ENCODE peak calls at places on chromosomes 13 and 19, in seven cellular contexts. One of them, this sample, is unnamed.

GRCh38 chr19:5742051-5742450 is 21.6 kb downstream of the CATSPERD start:
- DNase-seq in activated CD4-positive, alpha-beta T cell treated with anti-CD3 and anti-CD28 coated beads, Interleukin-2, amount 10 ng/mL, durations not matched to agents 7 days and 5 days: no peak
- DNase-seq in NCI-H2029 treated with DMSO at 0.1 percent for 48 hours: no peak
- DNase-seq in stimulated activated CD4-positive, alpha-beta T cell treated with anti-CD3 and anti-CD28 coated beads, Interleukin-15, amount 100 ng/mL, for 1 hour: no peak
- DNase-seq in tibial artery: no peak
- DNase-seq in stimulated activated CD8-positive, alpha-beta memory T cell treated with anti-CD3 and anti-CD28 coated beads, Interleukin-7, amount 100 ng/mL, for 24 hours: no peak
- DNase-seq in fibroblast of the aortic adventitia: no peak
- DNase-seq in this sample: no peak

GRCh38 chr19:50639121-50640112 is at the start of gene SYT3:
- DNase-seq in activated CD4-positive, alpha-beta T cell treated with anti-CD3 and anti-CD28 coated beads, Interleukin-2, amount 10 ng/mL, durations not matched to agents 7 days and 5 days: no peak
- DNase-seq in NCI-H2029 treated with DMSO at 0.1 percent for 48 hours: no peak
- DNase-seq in stimulated activated CD4-positive, alpha-beta T cell treated with anti-CD3 and anti-CD28 coated beads, Interleukin-15, amount 100 ng/mL, for 1 hour: peak; percentile 36
- DNase-seq in tibial artery: no peak
- DNase-seq in stimulated activated CD8-positive, alpha-beta memory T cell treated with anti-CD3 and anti-CD28 coated beads, Interleukin-7, amount 100 ng/mL, for 24 hours: peak; percentile 14
- DNase-seq in fibroblast of the aortic adventitia: peak; percentile 18
- DNase-seq in this sample: peak; percentile 71

GRCh38 chr19:2788237-2788636 is 2.9 kb downstream of the THOP1 start:
- DNase-seq in activated CD4-positive, alpha-beta T cell treated with anti-CD3 and anti-CD28 coated beads, Interleukin-2, amount 10 ng/mL, durations not matched to agents 7 days and 5 days: no peak
- DNase-seq in NCI-H2029 treated with DMSO at 0.1 percent for 48 hours: no peak
- DNase-seq in stimulated activated CD4-positive, alpha-beta T cell treated with anti-CD3 and anti-CD28 coated beads, Interleukin-15, amount 100 ng/mL, for 1 hour: no peak
- DNase-seq in tibial artery: no peak
- DNase-seq in stimulated activated CD8-positive, alpha-beta memory T cell treated with anti-CD3 and anti-CD28 coated beads, Interleukin-7, amount 100 ng/mL, for 24 hours: no peak
- DNase-seq in fibroblast of the aortic adventitia: no peak
- DNase-seq in this sample: no peak

GRCh38 chr13:114099191-114099590 is 33.2 kb downstream of the RASA3 start:
- DNase-seq in activated CD4-positive, alpha-beta T cell treated with anti-CD3 and anti-CD28 coated beads, Interleukin-2, amount 10 ng/mL, durations not matched to agents 7 days and 5 days: no peak
- DNase-seq in NCI-H2029 treated with DMSO at 0.1 percent for 48 hours: no peak
- DNase-seq in stimulated activated CD4-positive, alpha-beta T cell treated with anti-CD3 and anti-CD28 coated beads, Interleukin-15, amount 100 ng/mL, for 1 hour: no peak
- DNase-seq in tibial artery: peak; percentile 87
- DNase-seq in stimulated activated CD8-positive, alpha-beta memory T cell treated with anti-CD3 and anti-CD28 coated beads, Interleukin-7, amount 100 ng/mL, for 24 hours: no peak
- DNase-seq in fibroblast of the aortic adventitia: peak; percentile 92
- DNase-seq in this sample: peak; percentile 71

GRCh38 chr13:59770451-59770850 is 393.3 kb downstream of the DIAPH3 start:
- DNase-seq in activated CD4-positive, alpha-beta T cell treated with anti-CD3 and anti-CD28 coated beads, Interleukin-2, amount 10 ng/mL, durations not matched to agents 7 days and 5 days: no peak
- DNase-seq in NCI-H2029 treated with DMSO at 0.1 percent for 48 hours: no peak
- DNase-seq in stimulated activated CD4-positive, alpha-beta T cell treated with anti-CD3 and anti-CD28 coated beads, Interleukin-15, amount 100 ng/mL, for 1 hour: no peak
- DNase-seq in tibial artery: no peak
- DNase-seq in stimulated activated CD8-positive, alpha-beta memory T cell treated with anti-CD3 and anti-CD28 coated beads, Interleukin-7, amount 100 ng/mL, for 24 hours: no peak
- DNase-seq in fibroblast of the aortic adventitia: peak; percentile 8
- DNase-seq in this sample: no peak

GRCh38 chr13:81670048-81670447 is 1329.1 kb upstream of the SPRY2 start:
- DNase-seq in activated CD4-positive, alpha-beta T cell treated with anti-CD3 and anti-CD28 coated beads, Interleukin-2, amount 10 ng/mL, durations not matched to agents 7 days and 5 days: no peak
- DNase-seq in NCI-H2029 treated with DMSO at 0.1 percent for 48 hours: no peak
- DNase-seq in stimulated activated CD4-positive, alpha-beta T cell treated with anti-CD3 and anti-CD28 coated beads, Interleukin-15, amount 100 ng/mL, for 1 hour: no peak
- DNase-seq in tibial artery: no peak
- DNase-seq in stimulated activated CD8-positive, alpha-beta memory T cell treated with anti-CD3 and anti-CD28 coated beads, Interleukin-7, amount 100 ng/mL, for 24 hours: no peak
- DNase-seq in fibroblast of the aortic adventitia: no peak
- DNase-seq in this sample: no peak

GRCh38 chr19:33171916-33172359 is 22.2 kb upstream of the LRP3 start:
- DNase-seq in activated CD4-positive, alpha-beta T cell treated with anti-CD3 and anti-CD28 coated beads, Interleukin-2, amount 10 ng/mL, durations not matched to agents 7 days and 5 days: no peak
- DNase-seq in NCI-H2029 treated with DMSO at 0.1 percent for 48 hours: no peak
- DNase-seq in stimulated activated CD4-positive, alpha-beta T cell treated with anti-CD3 and anti-CD28 coated beads, Interleukin-15, amount 100 ng/mL, for 1 hour: no peak
- DNase-seq in tibial artery: no peak
- DNase-seq in stimulated activated CD8-positive, alpha-beta memory T cell treated with anti-CD3 and anti-CD28 coated beads, Interleukin-7, amount 100 ng/mL, for 24 hours: no peak
- DNase-seq in fibroblast of the aortic adventitia: peak; percentile 44
- DNase-seq in this sample: no peak

GRCh38 chr13:45333973-45334922 is 6.7 kb downstream of the TPT1 start:
- DNase-seq in activated CD4-positive, alpha-beta T cell treated with anti-CD3 and anti-CD28 coated beads, Interleukin-2, amount 10 ng/mL, durations not matched to agents 7 days and 5 days: peak; percentile 67
- DNase-seq in NCI-H2029 treated with DMSO at 0.1 percent for 48 hours: no peak
- DNase-seq in stimulated activated CD4-positive, alpha-beta T cell treated with anti-CD3 and anti-CD28 coated beads, Interleukin-15, amount 100 ng/mL, for 1 hour: no peak
- DNase-seq in tibial artery: no peak
- DNase-seq in stimulated activated CD8-positive, alpha-beta memory T cell treated with anti-CD3 and anti-CD28 coated beads, Interleukin-7, amount 100 ng/mL, for 24 hours: no peak
- DNase-seq in fibroblast of the aortic adventitia: peak; percentile 57
- DNase-seq in this sample: no peak

GRCh38 chr19:11338164-11338563 is 1.3 kb downstream of the RAB3D start:
- DNase-seq in activated CD4-positive, alpha-beta T cell treated with anti-CD3 and anti-CD28 coated beads, Interleukin-2, amount 10 ng/mL, durations not matched to agents 7 days and 5 days: no peak
- DNase-seq in NCI-H2029 treated with DMSO at 0.1 percent for 48 hours: no peak
- DNase-seq in stimulated activated CD4-positive, alpha-beta T cell treated with anti-CD3 and anti-CD28 coated beads, Interleukin-15, amount 100 ng/mL, for 1 hour: no peak
- DNase-seq in tibial artery: no peak
- DNase-seq in stimulated activated CD8-positive, alpha-beta memory T cell treated with anti-CD3 and anti-CD28 coated beads, Interleukin-7, amount 100 ng/mL, for 24 hours: no peak
- DNase-seq in fibroblast of the aortic adventitia: no peak
- DNase-seq in this sample: no peak

GRCh38 chr19:18130523-18131242 is 22.3 kb upstream of the PIK3R2 start:
- DNase-seq in activated CD4-positive, alpha-beta T cell treated with anti-CD3 and anti-CD28 coated beads, Interleukin-2, amount 10 ng/mL, durations not matched to agents 7 days and 5 days: no peak
- DNase-seq in NCI-H2029 treated with DMSO at 0.1 percent for 48 hours: no peak
- DNase-seq in stimulated activated CD4-positive, alpha-beta T cell treated with anti-CD3 and anti-CD28 coated beads, Interleukin-15, amount 100 ng/mL, for 1 hour: no peak
- DNase-seq in tibial artery: no peak
- DNase-seq in stimulated activated CD8-positive, alpha-beta memory T cell treated with anti-CD3 and anti-CD28 coated beads, Interleukin-7, amount 100 ng/mL, for 24 hours: no peak
- DNase-seq in fibroblast of the aortic adventitia: no peak
- DNase-seq in this sample: no peak

GRCh38 chr19:7680606-7681335 is at the start of gene TRAPPC5:
- DNase-seq in activated CD4-positive, alpha-beta T cell treated with anti-CD3 and anti-CD28 coated beads, Interleukin-2, amount 10 ng/mL, durations not matched to agents 7 days and 5 days: peak; percentile 84
- DNase-seq in NCI-H2029 treated with DMSO at 0.1 percent for 48 hours: peak; percentile 41
- DNase-seq in stimulated activated CD4-positive, alpha-beta T cell treated with anti-CD3 and anti-CD28 coated beads, Interleukin-15, amount 100 ng/mL, for 1 hour: peak; percentile 84
- DNase-seq in tibial artery: peak; percentile 77
- DNase-seq in stimulated activated CD8-positive, alpha-beta memory T cell treated with anti-CD3 and anti-CD28 coated beads, Interleukin-7, amount 100 ng/mL, for 24 hours: peak; percentile 68
- DNase-seq in fibroblast of the aortic adventitia: peak; percentile 73
- DNase-seq in this sample: peak; percentile 87

GRCh38 chr13:28582225-28582891 is 76.6 kb upstream of the POMP start:
- DNase-seq in activated CD4-positive, alpha-beta T cell treated with anti-CD3 and anti-CD28 coated beads, Interleukin-2, amount 10 ng/mL, durations not matched to agents 7 days and 5 days: no peak
- DNase-seq in NCI-H2029 treated with DMSO at 0.1 percent for 48 hours: no peak
- DNase-seq in stimulated activated CD4-positive, alpha-beta T cell treated with anti-CD3 and anti-CD28 coated beads, Interleukin-15, amount 100 ng/mL, for 1 hour: no peak
- DNase-seq in tibial artery: no peak
- DNase-seq in stimulated activated CD8-positive, alpha-beta memory T cell treated with anti-CD3 and anti-CD28 coated beads, Interleukin-7, amount 100 ng/mL, for 24 hours: no peak
- DNase-seq in fibroblast of the aortic adventitia: no peak
- DNase-seq in this sample: peak; percentile 17

GRCh38 chr19:15550847-15551182 is 42.5 kb downstream of the CYP4F22 start:
- DNase-seq in activated CD4-positive, alpha-beta T cell treated with anti-CD3 and anti-CD28 coated beads, Interleukin-2, amount 10 ng/mL, durations not matched to agents 7 days and 5 days: no peak
- DNase-seq in NCI-H2029 treated with DMSO at 0.1 percent for 48 hours: no peak
- DNase-seq in stimulated activated CD4-positive, alpha-beta T cell treated with anti-CD3 and anti-CD28 coated beads, Interleukin-15, amount 100 ng/mL, for 1 hour: no peak
- DNase-seq in tibial artery: no peak
- DNase-seq in stimulated activated CD8-positive, alpha-beta memory T cell treated with anti-CD3 and anti-CD28 coated beads, Interleukin-7, amount 100 ng/mL, for 24 hours: no peak
- DNase-seq in fibroblast of the aortic adventitia: no peak
- DNase-seq in this sample: peak; percentile 31

GRCh38 chr19:33306853-33307792 is 4.8 kb upstream of the CEBPA start:
- DNase-seq in activated CD4-positive, alpha-beta T cell treated with anti-CD3 and anti-CD28 coated beads, Interleukin-2, amount 10 ng/mL, durations not matched to agents 7 days and 5 days: no peak
- DNase-seq in NCI-H2029 treated with DMSO at 0.1 percent for 48 hours: no peak
- DNase-seq in stimulated activated CD4-positive, alpha-beta T cell treated with anti-CD3 and anti-CD28 coated beads, Interleukin-15, amount 100 ng/mL, for 1 hour: no peak
- DNase-seq in tibial artery: no peak
- DNase-seq in stimulated activated CD8-positive, alpha-beta memory T cell treated with anti-CD3 and anti-CD28 coated beads, Interleukin-7, amount 100 ng/mL, for 24 hours: no peak
- DNase-seq in fibroblast of the aortic adventitia: no peak
- DNase-seq in this sample: no peak

GRCh38 chr19:46515879-46516350 is 20.2 kb upstream of the PNMA8B start:
- DNase-seq in activated CD4-positive, alpha-beta T cell treated with anti-CD3 and anti-CD28 coated beads, Interleukin-2, amount 10 ng/mL, durations not matched to agents 7 days and 5 days: peak; percentile 50
- DNase-seq in NCI-H2029 treated with DMSO at 0.1 percent for 48 hours: no peak
- DNase-seq in stimulated activated CD4-positive, alpha-beta T cell treated with anti-CD3 and anti-CD28 coated beads, Interleukin-15, amount 100 ng/mL, for 1 hour: no peak
- DNase-seq in tibial artery: no peak
- DNase-seq in stimulated activated CD8-positive, alpha-beta memory T cell treated with anti-CD3 and anti-CD28 coated beads, Interleukin-7, amount 100 ng/mL, for 24 hours: no peak
- DNase-seq in fibroblast of the aortic adventitia: peak; percentile 52
- DNase-seq in this sample: peak; percentile 35

GRCh38 chr13:40152145-40152544 is 496.7 kb downstream of the COG6 start:
- DNase-seq in activated CD4-positive, alpha-beta T cell treated with anti-CD3 and anti-CD28 coated beads, Interleukin-2, amount 10 ng/mL, durations not matched to agents 7 days and 5 days: no peak
- DNase-seq in NCI-H2029 treated with DMSO at 0.1 percent for 48 hours: no peak
- DNase-seq in stimulated activated CD4-positive, alpha-beta T cell treated with anti-CD3 and anti-CD28 coated beads, Interleukin-15, amount 100 ng/mL, for 1 hour: no peak
- DNase-seq in tibial artery: peak; percentile 43
- DNase-seq in stimulated activated CD8-positive, alpha-beta memory T cell treated with anti-CD3 and anti-CD28 coated beads, Interleukin-7, amount 100 ng/mL, for 24 hours: no peak
- DNase-seq in fibroblast of the aortic adventitia: peak; percentile 91
- DNase-seq in this sample: peak; percentile 65